ENCODE peak calls at places on chromosomes 2 and 18, in four cellular contexts. S is suprapubic skin, D is stomach, V is A549. O is an unnamed sample.

GRCh38 chr2:231123362-231123898 is 1.4 kb downstream of the HTR2B start:
- DNase-seq in S (no peak), D (no peak), V (no peak), O (no peak)

GRCh38 chr2:180385601-180386201 is 378.6 kb upstream of the CWC22 start:
- DNase-seq in S (no peak), D (no peak), V (no peak), O (no peak)

GRCh38 chr2:231386446-231386845 is 9.1 kb upstream of the B3GNT7 start:
- DNase-seq in S (no peak), D (no peak), V (no peak), O (no peak)

GRCh38 chr2:220334871-220335590 is 707.6 kb downstream of the SLC4A3 start:
- DNase-seq in S (no peak), D (no peak), V (no peak), O (no peak)

GRCh38 chr2:220165401-220165800 is 538.0 kb downstream of the SLC4A3 start:
- DNase-seq in S (no peak), D (peak), V (peak), O (no peak)

GRCh38 chr2:19881866-19882265 is 19.9 kb downstream of the TTC32 start:
- DNase-seq in S (peak), D (no peak), V (no peak), O (peak)

GRCh38 chr2:13335862-13336535 is 619.3 kb downstream of the TRIB2 start:
- DNase-seq in S (no peak), D (no peak), V (no peak), O (no peak)

GRCh38 chr2:48454504-48454903 is 75.5 kb upstream of the STON1 start:
- DNase-seq in S (no peak), D (no peak), V (no peak), O (no peak)

GRCh38 chr2:23943666-23944065 is 3.4 kb downstream of the UBXN2A start:
- DNase-seq in S (no peak), D (no peak), V (no peak), O (no peak)

GRCh38 chr2:239876241-239876947 is 148.7 kb downstream of the NDUFA10 start:
- DNase-seq in S (peak), D (peak), V (no peak), O (no peak)

GRCh38 chr18:64103979-64104378 is 44.9 kb downstream of the LINC00305 start:
- DNase-seq in S (no peak), D (no peak), V (no peak), O (no peak)

GRCh38 chr2:9142551-9143263 is 63.9 kb upstream of the ASAP2 start:
- DNase-seq in S (peak), D (peak), V (peak), O (peak)

GRCh38 chr2:190864375-190864774 is 16.2 kb upstream of the GLS start:
- DNase-seq in S (no peak), D (no peak), V (no peak), O (no peak)

GRCh38 chr2:240467149-240467642 is 31.7 kb downstream of the GPC1 start:
- DNase-seq in S (peak), D (peak), V (no peak), O (peak)

GRCh38 chr2:240435955-240436625 is 627 bp downstream of the GPC1 start:
- DNase-seq in S (no peak), D (no peak), V (no peak), O (peak)

GRCh38 chr18:41165625-41166024 is 789.4 kb upstream of the PIK3C3 start:
- DNase-seq in S (no peak), D (no peak), V (no peak), O (no peak)

GRCh38 chr2:188599140-188599539 is 307.5 kb downstream of the GULP1 start:
- DNase-seq in S (no peak), D (no peak), V (peak), O (no peak)

GRCh38 chr2:27754831-27755230 is 16.7 kb upstream of the MRPL33 start:
- DNase-seq in S (no peak), D (no peak), V (no peak), O (no peak)

GRCh38 chr2:156864230-156864629 is 393.3 kb upstream of the GALNT5 start:
- DNase-seq in S (no peak), D (no peak), V (no peak), O (no peak)

GRCh38 chr2:226180485-226180884 is 619.1 kb downstream of the IRS1 start:
- DNase-seq in S (no peak), D (no peak), V (no peak), O (no peak)

GRCh38 chr2:127054604-127054930 is 52.4 kb downstream of the BIN1 start:
- DNase-seq in S (no peak), D (no peak), V (no peak), O (no peak)

GRCh38 chr2:207416936-207417718 is 112.6 kb upstream of the CREB1 start:
- DNase-seq in S (no peak), D (no peak), V (no peak), O (no peak)

GRCh38 chr2:74181739-74182138 is 3.1 kb upstream of the MOB1A start:
- DNase-seq in S (no peak), D (no peak), V (no peak), O (peak)

GRCh38 chr2:63050916-63051794 is 525 bp downstream of the OTX1 start:
- DNase-seq in S (no peak), D (no peak), V (no peak), O (peak)

GRCh38 chr2:215363461-215364156 is 51.8 kb downstream of the ATIC start:
- DNase-seq in S (no peak), D (no peak), V (no peak), O (no peak)

GRCh38 chr2:74511104-74511989 is 2.9 kb upstream of the TLX2 start:
- DNase-seq in S (no peak), D (no peak), V (no peak), O (no peak)

GRCh38 chr2:69693472-69694450 is 48.2 kb upstream of the ANXA4 start:
- DNase-seq in S (no peak), D (no peak), V (no peak), O (no peak)

GRCh38 chr2:133801956-133802355 is 233.7 kb upstream of the NCKAP5 start:
- DNase-seq in S (no peak), D (no peak), V (no peak), O (no peak)

GRCh38 chr2:66122491-66122890 is 312.4 kb upstream of the MEIS1 start:
- DNase-seq in S (no peak), D (no peak), V (no peak), O (no peak)

GRCh38 chr18:10036479-10036878 is 122.7 kb downstream of the VAPA start:
- DNase-seq in S (peak), D (peak), V (no peak), O (no peak)

GRCh38 chr2:74174909-74175308 is 3.8 kb downstream of the MOB1A start:
- DNase-seq in S (no peak), D (no peak), V (no peak), O (no peak)

GRCh38 chr2:183291436-183291835 is 167.2 kb downstream of the NUP35 start:
- DNase-seq in S (no peak), D (no peak), V (no peak), O (no peak)

GRCh38 chr2:15674637-15675455 is 83.2 kb downstream of the DDX1 start:
- DNase-seq in S (no peak), D (peak), V (peak), O (no peak)

GRCh38 chr18:63063171-63063570 is 256.4 kb downstream of the BCL2 start:
- DNase-seq in S (no peak), D (no peak), V (no peak), O (no peak)

GRCh38 chr18:63065172-63065571 is 254.4 kb downstream of the BCL2 start:
- DNase-seq in S (no peak), D (no peak), V (no peak), O (no peak)

GRCh38 chr18:63058521-63058920 is 261.0 kb downstream of the BCL2 start:
- DNase-seq in S (no peak), D (no peak), V (no peak), O (no peak)

GRCh38 chr18:63057707-63058106 is 261.9 kb downstream of the BCL2 start:
- DNase-seq in S (no peak), D (no peak), V (no peak), O (no peak)

DNA sequence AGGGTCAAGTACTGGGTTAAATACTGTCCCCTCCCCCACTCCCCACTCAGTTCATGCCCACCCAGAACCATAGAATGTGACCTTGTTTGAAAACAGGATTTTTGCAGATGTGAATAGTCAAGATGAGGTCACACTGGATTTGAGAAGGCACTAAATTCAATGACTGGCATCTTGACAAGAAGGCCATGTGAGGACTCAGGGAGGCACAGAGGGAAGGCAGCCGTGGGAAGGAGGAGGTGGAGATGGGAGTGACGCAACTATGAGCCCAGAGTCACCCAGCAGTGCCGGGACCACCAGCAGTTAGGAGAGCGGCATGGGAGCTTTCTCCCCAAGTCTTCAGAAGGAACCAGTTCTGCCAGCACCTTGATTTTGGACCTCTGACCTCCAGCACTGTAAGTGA is 257.3 kb downstream of the BCL2 start:
- DNase-seq in S (no peak), D (no peak), V (no peak), O (no peak)
- TF ChIP-seq CTCF in S (no peak), D (no peak), V (no peak), O (no peak)

DNA sequence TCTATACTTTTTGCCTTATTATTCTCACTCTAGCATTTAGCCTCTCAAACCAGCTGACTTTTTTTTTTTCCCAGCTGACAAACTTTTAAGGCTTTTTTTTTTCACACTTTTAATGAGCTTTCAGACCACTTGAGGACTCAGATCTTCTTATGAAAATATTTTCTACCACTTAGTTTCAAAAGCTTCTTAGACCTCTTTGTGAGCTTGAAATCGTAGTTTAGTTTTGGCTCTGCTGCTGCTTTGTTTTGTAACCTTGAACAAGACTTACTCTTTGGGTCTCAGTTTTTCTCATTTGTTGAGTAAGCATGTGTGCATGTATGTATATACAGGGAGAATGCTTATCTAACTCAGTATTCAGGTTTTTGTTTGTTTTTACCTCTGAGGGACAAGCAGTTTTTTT is 3.5 kb downstream of the NBEAL1 start:
- DNase-seq in S (no peak), D (no peak), V (no peak), O (no peak)
- TF ChIP-seq EP300 in S (no peak), D (no peak), V (no peak), O (no peak)

GRCh38 chr2:236828002-236828401 is 257.7 kb upstream of the COPS8 start:
- DNase-seq in S (peak), D (no peak), V (no peak), O (no peak)

GRCh38 chr2:236833501-236834186 is 252.0 kb upstream of the COPS8 start:
- DNase-seq in S (no peak), D (no peak), V (no peak), O (no peak)

GRCh38 chr2:236831698-236832097 is 254.0 kb upstream of the COPS8 start:
- DNase-seq in S (no peak), D (no peak), V (no peak), O (no peak)

GRCh38 chr2:236828820-236829219 is 256.9 kb upstream of the COPS8 start:
- DNase-seq in S (peak), D (no peak), V (no peak), O (no peak)

DNA sequence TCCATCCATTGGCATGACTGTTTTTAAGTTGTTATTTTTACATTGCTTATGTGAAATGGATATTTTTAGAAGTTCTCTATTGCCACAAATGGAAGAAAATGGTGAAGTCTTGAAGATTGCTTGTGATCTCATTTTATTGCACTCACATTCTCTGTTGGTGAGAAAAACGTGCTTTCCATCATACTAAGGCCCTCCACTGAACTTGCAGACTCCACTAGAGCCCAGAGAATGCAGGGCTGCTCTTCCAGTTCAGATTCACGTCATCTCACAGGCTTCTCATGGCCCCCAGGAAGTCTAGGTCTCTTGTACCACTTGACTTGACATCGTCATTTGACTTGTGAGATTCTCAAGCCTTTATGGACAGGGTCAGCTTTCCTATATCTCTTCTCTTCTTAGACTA is 254.8 kb upstream of the COPS8 start:
- DNase-seq in S (no peak), D (no peak), V (no peak), O (no peak)
- TF ChIP-seq CTCF in S (no peak), D (no peak), V (no peak), O (no peak)

DNA sequence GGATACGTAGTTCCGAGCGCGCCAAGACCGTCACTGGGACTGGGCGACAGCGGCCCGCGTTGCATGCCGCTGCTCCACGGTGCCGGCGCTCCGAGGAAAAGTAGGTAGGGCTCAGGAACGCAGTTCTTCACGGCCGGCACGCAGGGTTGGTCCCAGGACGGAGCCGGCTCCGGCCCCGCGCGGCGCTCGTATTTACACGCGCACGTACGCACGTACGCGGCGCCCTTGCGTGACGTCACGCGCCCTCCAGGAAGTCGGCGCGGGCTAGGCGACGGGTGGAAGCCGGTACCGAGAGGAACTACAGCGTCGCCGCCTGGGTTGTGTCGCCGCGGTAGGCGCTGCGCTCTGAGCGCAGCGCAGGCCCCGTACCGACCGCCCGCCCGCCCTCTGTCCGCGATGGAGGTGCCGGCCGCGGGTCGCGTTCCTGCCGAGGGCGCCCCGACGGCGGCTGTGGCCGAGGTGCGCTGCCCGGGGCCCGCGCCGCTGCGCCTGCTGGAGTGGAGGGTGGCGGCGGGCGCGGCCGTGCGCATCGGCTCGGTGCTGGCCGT is at the start of gene CTDP1:
- DNase-seq in S (peak), D (peak), V (peak), O (peak)
- TF ChIP-seq EP300 in S (no peak), D (no peak), V (no peak), O (no peak)

DNA sequence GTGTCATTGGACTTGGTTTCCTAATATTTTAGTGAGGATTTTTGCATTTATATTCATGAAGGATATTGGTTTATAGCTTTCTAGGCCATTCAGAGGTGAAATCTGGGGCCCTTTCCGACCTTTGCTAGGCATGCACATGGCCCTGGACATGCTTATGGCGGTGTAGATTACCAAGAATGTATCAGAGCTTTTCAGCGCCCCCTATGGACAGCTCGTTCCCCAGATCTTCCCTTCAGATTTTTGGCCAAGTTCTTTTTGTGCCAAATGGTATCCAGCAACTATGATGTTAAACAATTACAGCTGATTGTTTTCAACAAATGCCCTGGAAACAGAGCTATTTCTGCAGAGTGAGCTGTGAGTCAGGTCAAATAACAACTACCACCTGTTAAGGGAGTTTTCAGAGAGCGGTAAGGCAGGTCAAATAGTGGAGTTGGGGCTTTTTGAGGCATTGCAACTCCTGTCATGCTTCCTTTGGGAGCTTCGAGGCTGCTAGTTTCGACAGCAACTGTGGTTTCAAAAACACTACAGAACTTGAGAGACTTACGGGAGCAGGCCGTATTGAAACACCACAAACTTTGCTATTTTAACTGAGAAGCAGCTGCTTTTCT is 188.3 kb downstream of the ZNF516 start:
- DNase-seq in S (no peak), D (no peak), V (no peak), O (no peak)
- TF ChIP-seq CTCF in S (no peak), D (no peak), V (no peak), O (no peak)

GRCh38 chr2:102064679-102065674 is 73.2 kb downstream of the IL1R2 start:
- DNase-seq in S (no peak), D (no peak), V (peak), O (no peak)

GRCh38 chr2:102061962-102062795 is 70.4 kb downstream of the IL1R2 start:
- DNase-seq in S (peak), D (no peak), V (no peak), O (no peak)

GRCh38 chr2:102063948-102064678 is 72.4 kb downstream of the IL1R2 start:
- DNase-seq in S (peak), D (peak), V (peak), O (peak)

GRCh38 chr2:102062802-102063201 is 71.0 kb downstream of the IL1R2 start:
- DNase-seq in S (no peak), D (no peak), V (no peak), O (no peak)

GRCh38 chr2:102063360-102063947 is 71.7 kb downstream of the IL1R2 start:
- DNase-seq in S (no peak), D (peak), V (no peak), O (peak)
- TF ChIP-seq EP300 in S (no peak), D (peak), V (no peak), O (peak)

GRCh38 chr18:44901283-44901682 is 220.6 kb downstream of the SETBP1 start:
- DNase-seq in S (no peak), D (no peak), V (no peak), O (no peak)
- TF ChIP-seq CTCF in S (no peak), D (no peak), V (no peak), O (no peak)

DNA sequence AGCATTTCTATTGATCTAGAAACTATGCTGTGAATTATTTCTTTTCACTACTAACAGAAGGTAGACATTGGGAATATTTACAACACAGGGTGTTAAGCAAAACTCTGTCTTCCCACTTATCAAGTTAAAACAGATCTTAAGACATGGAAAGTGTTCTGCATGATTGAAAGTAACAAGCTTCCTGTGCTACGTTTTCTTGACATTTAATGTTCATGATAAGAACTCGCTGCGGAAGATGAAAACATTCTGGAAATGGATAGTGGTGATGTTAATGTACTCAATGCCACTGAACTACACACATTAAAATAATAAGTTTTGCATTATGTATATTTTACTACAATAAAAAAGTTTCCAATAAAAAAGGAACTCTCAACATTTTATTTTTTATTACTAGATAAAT is 74.4 kb upstream of the SCN7A start:
- DNase-seq in S (no peak), D (no peak), V (no peak), O (no peak)
- TF ChIP-seq EP300 in S (no peak), D (no peak), V (no peak), O (no peak)

GRCh38 chr2:26727641-26728561 is 35.4 kb downstream of the KCNK3 start:
- DNase-seq in S (no peak), D (no peak), V (no peak), O (no peak)
- TF ChIP-seq CTCF in S (no peak), D (no peak), V (no peak), O (no peak)

GRCh38 chr2:105600949-105601708 is 143.6 kb upstream of the NCK2 start:
- DNase-seq in S (no peak), D (peak), V (no peak), O (no peak)
- TF ChIP-seq EP300 in S (no peak), D (no peak), V (no peak), O (no peak)